ENCODE peak calls at places on chromosome 2, in four cellular contexts. Z, J, I and Q are unnamed samples.

GRCh38 chr2:113930448-113930847 is 40.6 kb downstream of the ACTR3 start:
- DNase-seq in J (no peak), Z (no peak), I (no peak), Q (no peak)

GRCh38 chr2:207054521-207054920 is 111.2 kb downstream of the KLF7 start:
- DNase-seq in I (no peak), Z (no peak), J (no peak), Q (no peak)

GRCh38 chr2:105761931-105762515 is 17.3 kb downstream of the NCK2 start:
- DNase-seq in I (no peak), J (no peak), Z (no peak), Q (no peak)

GRCh38 chr2:241734467-241735208 is at the start of gene D2HGDH:
- DNase-seq in Z (peak), J (peak), I (peak), Q (peak)

GRCh38 chr2:191376981-191377629 is 131.9 kb downstream of the MYO1B start:
- DNase-seq in J (no peak), Z (no peak), I (peak), Q (no peak)

GRCh38 chr2:53422979-53423378 is 344.6 kb upstream of the CHAC2 start:
- DNase-seq in Z (peak), I (peak), J (no peak), Q (peak)

GRCh38 chr2:7627587-7627986 is 710.4 kb downstream of the RNF144A start:
- DNase-seq in Z (no peak), I (no peak), J (no peak), Q (no peak)

GRCh38 chr2:69292326-69292725 is 94.7 kb downstream of the GFPT1 start:
- DNase-seq in I (no peak), Z (no peak), J (no peak), Q (no peak)

GRCh38 chr2:31214638-31214915 is 2.7 kb downstream of the CAPN14 start:
- DNase-seq in J (no peak), I (no peak), Z (no peak), Q (no peak)

GRCh38 chr2:225207026-225207425 is 164.8 kb upstream of the DOCK10 start:
- DNase-seq in J (no peak), I (no peak), Z (peak), Q (no peak)

GRCh38 chr2:223005496-223005895 is 46.5 kb upstream of the KCNE4 start:
- DNase-seq in I (no peak), J (no peak), Z (no peak), Q (no peak)

GRCh38 chr2:197209742-197210408 is 100.7 kb downstream of the ANKRD44 start:
- DNase-seq in Z (no peak), I (no peak), J (peak), Q (peak)

GRCh38 chr2:182784777-182785176 is 68.7 kb downstream of the DNAJC10 start:
- DNase-seq in J (no peak), I (peak), Z (no peak), Q (no peak)